ENCODE peak calls at places on chromosomes 12 and 14, in six cellular contexts. V is H9, P is A549, I is BJ, L is progenitor cell of endocrine pancreas, S is natural killer cell. R is an unnamed sample.

GRCh38 chr12:97659117-97659880 is 196.7 kb downstream of the RMST start:
- DNase-seq in S (no peak), L (no peak), I (no peak), V (no peak), P (no peak), R (no peak)

GRCh38 chr12:63967358-63967757 is 122.9 kb downstream of the SRGAP1 start:
- DNase-seq in L (no peak), P (no peak), S (no peak), V (no peak), I (no peak), R (no peak)

GRCh38 chr12:110923692-110924334 is 3.4 kb upstream of the MYL2 start:
- DNase-seq in P (no peak), L (no peak), I (no peak), S (no peak), V (no peak), R (no peak)

GRCh38 chr12:120236124-120236398 is 29.5 kb downstream of the PXN start:
- DNase-seq in S (no peak), P (no peak), I (no peak), L (no peak), V (no peak), R (no peak)

GRCh38 chr12:12338528-12339168 is 11.4 kb downstream of the MANSC1 start:
- DNase-seq in V (no peak), I (no peak), P (no peak), S (no peak), L (no peak), R (peak)

GRCh38 chr14:104353921-104354701 is 215.7 kb downstream of the KIF26A start:
- DNase-seq in P (no peak), V (peak), S (peak), I (no peak), L (no peak), R (no peak)

GRCh38 chr12:127108360-127109215 is 1158.4 kb upstream of the TMEM132C start:
- DNase-seq in P (peak), I (peak), L (peak), V (peak), S (no peak), R (peak)

GRCh38 chr12:12534134-12534866 is 28.4 kb downstream of the DUSP16 start:
- DNase-seq in P (no peak), L (no peak), S (no peak), I (no peak), V (no peak), R (no peak)

GRCh38 chr12:19739195-19739776 is 300.0 kb downstream of the AEBP2 start:
- DNase-seq in V (no peak), S (no peak), P (peak), L (peak), I (no peak), R (peak)

GRCh38 chr12:74499192-74499591 is 38.4 kb upstream of the ATXN7L3B start:
- DNase-seq in V (no peak), P (no peak), I (no peak), S (no peak), L (no peak), R (no peak)

GRCh38 chr14:103016071-103016470 is 41.3 kb downstream of the CDC42BPB start:
- DNase-seq in V (peak), L (no peak), I (no peak), S (no peak), P (no peak), R (no peak)

GRCh38 chr12:32854716-32855115 is 41.9 kb downstream of the PKP2 start:
- DNase-seq in P (no peak), S (no peak), V (no peak), I (no peak), L (no peak), R (no peak)

GRCh38 chr14:89425931-89426330 is 8.9 kb upstream of the FOXN3 start:
- DNase-seq in P (no peak), V (no peak), I (peak), L (no peak), S (no peak), R (no peak)

GRCh38 chr14:61296151-61296550 is 15.0 kb upstream of the TMEM30B start:
- DNase-seq in V (no peak), L (no peak), S (no peak), P (no peak), I (no peak), R (no peak)

GRCh38 chr14:102736956-102737355 is 40.3 kb upstream of the TRAF3 start:
- DNase-seq in P (no peak), V (no peak), I (no peak), L (no peak), S (no peak), R (no peak)

GRCh38 chr12:16586350-16587109 is 19.4 kb downstream of the LMO3 start:
- DNase-seq in I (no peak), L (no peak), P (no peak), S (no peak), V (no peak), R (no peak)

GRCh38 chr14:61409782-61410181 is 88.4 kb downstream of the PRKCH start:
- DNase-seq in S (no peak), V (no peak), L (no peak), I (no peak), P (no peak), R (no peak)

GRCh38 chr14:74211945-74212580 is 27.2 kb upstream of the VSX2 start:
- DNase-seq in S (no peak), V (no peak), I (no peak), P (no peak), L (no peak), R (no peak)

GRCh38 chr12:106747973-106748436 is 26.5 kb upstream of the RIC8B start:
- DNase-seq in L (no peak), P (no peak), V (no peak), I (no peak), S (no peak), R (no peak)

GRCh38 chr12:98439471-98440164 is 75.8 kb upstream of the TMPO start:
- DNase-seq in P (no peak), L (no peak), S (no peak), I (no peak), V (no peak), R (no peak)

GRCh38 chr14:74567219-74567618 is 44.8 kb downstream of the LTBP2 start:
- DNase-seq in I (no peak), V (no peak), L (no peak), S (no peak), P (no peak), R (no peak)

GRCh38 chr14:105394714-105395537 is 3.4 kb upstream of the TEX22 start:
- DNase-seq in V (no peak), I (no peak), S (no peak), L (no peak), P (no peak), R (no peak)

GRCh38 chr12:112824701-112825100 is 33.2 kb downstream of the RPH3A start:
- DNase-seq in I (no peak), L (no peak), P (no peak), V (no peak), S (no peak), R (no peak)

GRCh38 chr12:112824166-112824565 is 32.6 kb downstream of the RPH3A start:
- DNase-seq in P (no peak), V (no peak), L (no peak), S (no peak), I (no peak), R (no peak)

GRCh38 chr12:112822056-112822455 is 30.5 kb downstream of the RPH3A start:
- DNase-seq in P (no peak), I (no peak), S (no peak), V (peak), L (no peak), R (no peak)

GRCh38 chr12:112826011-112826410 is 34.5 kb downstream of the RPH3A start:
- DNase-seq in V (no peak), P (no peak), L (no peak), S (no peak), I (no peak), R (no peak)

GRCh38 chr12:112823582-112824149 is 32.1 kb downstream of the RPH3A start:
- DNase-seq in S (no peak), P (peak), V (no peak), I (no peak), L (no peak), R (no peak)
- TF ChIP-seq CTCF in S (no peak), P (no peak), V (peak), I (no peak), L (peak), R (no peak)

GRCh38 chr12:80837342-80837978 is 100.3 kb downstream of the LIN7A start:
- DNase-seq in S (no peak), L (no peak), V (peak), I (no peak), P (peak), R (peak)
- TF ChIP-seq CTCF in S (no peak), L (peak), V (peak), I (peak), P (peak), R (peak)

DNA sequence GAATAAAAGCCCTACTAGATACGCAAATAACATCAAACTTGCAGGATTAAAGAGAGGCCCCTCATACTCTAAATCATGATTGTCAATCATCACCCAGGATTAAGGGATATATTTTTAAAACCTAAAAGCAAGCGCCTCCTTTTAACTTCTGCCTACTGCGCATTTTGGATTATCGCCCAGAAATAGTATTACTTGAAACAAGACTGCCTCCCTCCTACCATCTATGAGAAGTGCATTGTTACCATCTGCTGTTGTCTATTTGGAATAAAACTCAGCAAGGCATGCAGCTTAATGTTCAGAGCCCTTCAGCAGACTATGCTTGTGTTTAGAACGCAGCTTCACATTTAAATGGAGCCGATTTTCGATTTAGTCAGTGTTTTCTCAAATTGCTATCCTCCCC is 79.6 kb downstream of the EXOC5 start:
- DNase-seq in P (peak), I (no peak), L (no peak), V (no peak), S (no peak), R (no peak)
- TF ChIP-seq CTCF in P (no peak), I (no peak), L (peak), V (peak), S (no peak), R (no peak)

DNA sequence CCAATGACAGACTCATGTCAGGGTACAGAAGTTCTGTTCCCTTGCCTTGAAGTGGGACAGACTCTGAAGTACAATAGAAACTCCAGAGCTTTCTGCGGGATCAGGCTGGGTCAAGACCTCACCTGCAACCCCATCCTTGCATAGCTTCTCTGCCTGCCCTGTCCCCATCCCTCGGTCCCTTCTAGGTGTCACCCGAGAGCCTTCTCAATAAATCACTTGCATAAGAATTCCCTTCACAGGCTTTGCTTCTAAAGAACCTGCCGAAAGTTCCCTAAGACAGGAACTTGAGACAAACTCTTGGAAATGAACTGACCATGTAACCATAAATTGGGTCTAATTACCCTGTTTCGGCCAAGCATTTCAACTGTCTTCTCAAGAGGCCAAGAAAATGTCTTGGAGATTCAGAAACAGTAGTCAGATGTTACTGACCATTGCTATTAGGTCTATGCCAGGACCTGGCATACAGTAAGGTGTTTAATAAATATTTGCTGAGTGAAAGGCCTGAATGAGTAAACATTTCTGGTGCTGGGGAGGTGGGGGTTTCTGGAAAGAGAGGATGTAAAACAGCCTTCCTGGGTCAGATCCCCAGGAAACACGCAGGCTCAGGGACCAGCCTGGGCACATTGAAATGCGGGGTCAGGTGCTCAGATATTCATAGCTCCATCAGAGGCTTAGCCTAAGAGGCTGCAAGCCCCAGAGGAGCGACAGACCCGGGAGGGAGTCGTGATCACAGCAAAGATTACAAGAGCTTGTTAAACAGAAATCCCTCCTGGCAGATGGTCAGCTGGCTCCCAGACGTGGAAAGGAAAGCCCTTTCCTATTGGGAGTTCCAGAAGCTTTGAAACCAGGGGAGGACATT is 226.2 kb upstream of the LHX5 start:
- DNase-seq in I (no peak), L (no peak), P (no peak), S (no peak), V (peak), R (no peak)
- TF ChIP-seq CTCF in I (no peak), L (no peak), P (no peak), S (no peak), V (no peak), R (no peak)

GRCh38 chr12:30823140-30823669 is 68.5 kb upstream of the CAPRIN2 start:
- DNase-seq in S (peak), P (peak), L (peak), V (no peak), I (no peak), R (no peak)
- TF ChIP-seq CTCF in S (peak), P (no peak), L (peak), V (peak), I (no peak), R (no peak)

DNA sequence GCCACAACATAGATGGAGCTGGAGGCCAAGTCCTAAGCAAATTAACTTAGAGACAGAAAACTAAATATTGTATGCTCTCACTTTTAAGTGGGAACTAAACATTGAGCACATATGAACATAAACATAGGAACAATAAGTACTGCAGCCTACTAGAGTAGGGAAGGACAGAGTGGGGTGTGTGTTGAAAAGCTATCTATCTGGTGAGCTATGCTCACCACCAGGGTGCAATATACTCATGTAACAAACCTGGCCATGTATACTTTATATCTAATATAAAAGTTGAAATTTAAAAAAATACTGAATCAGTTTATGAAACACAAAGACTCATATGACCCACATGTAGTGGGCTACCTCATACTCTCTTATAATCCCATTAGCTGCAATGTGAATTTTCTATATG is 1305.0 kb downstream of the LRFN5 start:
- DNase-seq in L (no peak), S (no peak), V (no peak), I (no peak), P (peak), R (no peak)
- TF ChIP-seq CTCF in L (no peak), S (no peak), V (peak), I (no peak), P (peak), R (no peak)

DNA sequence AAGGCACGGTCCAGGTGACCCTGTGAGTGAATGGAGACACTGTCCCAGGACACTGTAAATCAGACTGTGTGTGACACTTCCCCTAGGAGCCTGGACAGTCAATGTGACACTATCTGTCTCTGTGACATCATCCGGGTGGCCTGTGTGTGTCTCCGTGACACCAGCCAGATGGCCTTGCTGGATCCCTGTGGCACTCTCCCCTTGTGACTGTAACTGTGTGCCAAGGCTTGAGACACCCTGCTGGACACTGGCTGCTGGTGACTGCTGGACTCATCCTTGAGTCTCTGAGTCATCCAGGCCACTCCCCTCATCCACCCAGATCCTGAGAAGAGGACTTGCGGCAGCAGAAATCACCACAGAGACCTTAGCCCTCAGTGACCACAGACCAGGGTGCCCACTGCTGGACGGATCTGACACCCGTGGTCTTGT is 51.6 kb downstream of the MVK start:
- DNase-seq in V (no peak), P (peak), S (no peak), L (no peak), I (no peak), R (no peak)
- TF ChIP-seq CTCF in V (no peak), P (no peak), S (no peak), L (no peak), I (peak), R (no peak)

GRCh38 chr14:21023174-21023573 is 1.7 kb downstream of the NDRG2 start:
- DNase-seq in V (peak), P (no peak), L (no peak), S (no peak), I (no peak), R (no peak)
- TF ChIP-seq CTCF in V (no peak), P (no peak), L (no peak), S (no peak), I (no peak), R (no peak)

GRCh38 chr12:25959069-25959961 is 833 bp downstream of the RASSF8 start:
- DNase-seq in I (peak), L (peak), V (peak), P (peak), S (no peak), R (peak)
- TF ChIP-seq CTCF in I (peak), L (no peak), V (no peak), P (no peak), S (no peak), R (no peak)

GRCh38 chr12:67998379-67998778 is 9.1 kb downstream of the IFNG-AS1 start:
- DNase-seq in P (no peak), L (no peak), S (no peak), V (no peak), I (no peak), R (no peak)

GRCh38 chr12:67991158-67991557 is 1.9 kb downstream of the IFNG-AS1 start:
- DNase-seq in S (no peak), I (no peak), V (no peak), L (no peak), P (no peak), R (no peak)

GRCh38 chr12:67996347-67996746 is 7.1 kb downstream of the IFNG-AS1 start:
- DNase-seq in I (no peak), S (no peak), P (no peak), V (no peak), L (no peak), R (no peak)

GRCh38 chr12:67993143-67993542 is 3.9 kb downstream of the IFNG-AS1 start:
- DNase-seq in L (no peak), I (no peak), S (no peak), V (no peak), P (no peak), R (no peak)

GRCh38 chr12:67994046-67994445 is 4.8 kb downstream of the IFNG-AS1 start:
- DNase-seq in L (no peak), I (no peak), P (no peak), V (no peak), S (no peak), R (no peak)
- TF ChIP-seq CTCF in L (no peak), I (no peak), P (no peak), V (peak), S (no peak), R (no peak)